ENCODE peak calls at places on chromosomes 7 and 10, in six cellular contexts. N is uterus; G is AG09309; F is CD8-positive, alpha-beta T cell; M is SJSA1; E is OCI-LY7. Q is an unnamed sample.
A peak's percentile ranks its signal among the peaks of the same experiment; 100 is the strongest.

GRCh38 chr7:142172932-142173331 is 61.4 kb downstream of the MGAM2 start:
- DNase-seq in N (no peak), M (no peak), G (no peak), E (no peak), F (no peak), Q (no peak)

GRCh38 chr10:34628174-34628802 is 186.8 kb downstream of the PARD3 start:
- DNase-seq in G (no peak), F (no peak), M (no peak), N (peak; percentile 58), E (no peak), Q (peak; percentile 56)

GRCh38 chr7:116955801-116956514 is 2.7 kb downstream of the ST7 start:
- DNase-seq in N (peak; percentile 19), F (no peak), G (no peak), M (no peak), E (peak; percentile 14), Q (peak; percentile 15)

GRCh38 chr10:109773818-109774440 is 149.4 kb downstream of the XPNPEP1 start:
- DNase-seq in E (peak; percentile 31), G (peak; percentile 1), N (no peak), F (no peak), M (peak; percentile 27), Q (peak; percentile 46)

GRCh38 chr7:105673367-105674188 is 92.3 kb upstream of the EFCAB10 start:
- DNase-seq in M (no peak), N (no peak), F (no peak), E (no peak), G (no peak), Q (no peak)

GRCh38 chr10:129908406-129908805 is 55.7 kb downstream of the EBF3 start:
- DNase-seq in N (no peak), G (no peak), F (no peak), M (no peak), E (no peak), Q (no peak)

GRCh38 chr7:922334-923107 is 32.0 kb downstream of the ADAP1 start:
- DNase-seq in F (no peak), M (no peak), G (no peak), N (peak; percentile 13), E (no peak), Q (no peak)

GRCh38 chr10:21202766-21203457 is 305.8 kb upstream of the NEBL start:
- DNase-seq in F (no peak), G (no peak), E (no peak), N (no peak), M (no peak), Q (peak; percentile 28)

GRCh38 chr10:6786579-6787031 is 206.5 kb upstream of the PRKCQ start:
- DNase-seq in E (no peak), M (peak; percentile 74), N (peak; percentile 29), G (peak; percentile 21), F (no peak), Q (peak; percentile 46)

GRCh38 chr7:23383225-23383624 is 84.1 kb downstream of the MALSU1 start:
- DNase-seq in F (no peak), M (peak; percentile 23), E (no peak), N (no peak), G (no peak), Q (peak; percentile 43)

GRCh38 chr10:69944761-69945160 is 107.9 kb upstream of the MACROH2A2 start:
- DNase-seq in G (no peak), M (no peak), E (no peak), N (no peak), F (no peak), Q (no peak)

GRCh38 chr10:103605359-103606156 is 112.1 kb downstream of the NEURL1 start:
- DNase-seq in G (no peak), E (peak; percentile 29), F (no peak), N (peak; percentile 76), M (peak; percentile 36), Q (peak; percentile 76)

GRCh38 chr7:140609646-140610045 is 31.0 kb downstream of the DENND2A start:
- DNase-seq in G (no peak), M (no peak), N (no peak), F (no peak), E (no peak), Q (peak; percentile 57)

GRCh38 chr10:31953080-31953479 is 24.4 kb upstream of the ARHGAP12 start:
- DNase-seq in E (no peak), G (no peak), F (no peak), N (no peak), M (no peak), Q (no peak)

GRCh38 chr7:76125560-76125959 is 76.1 kb upstream of the SRRM3 start:
- DNase-seq in E (no peak), M (peak; percentile 29), F (no peak), G (no peak), N (no peak), Q (no peak)

GRCh38 chr10:10333622-10334021 is 684.0 kb upstream of the CELF2 start:
- DNase-seq in G (no peak), N (no peak), F (no peak), M (no peak), E (no peak), Q (no peak)

GRCh38 chr10:133516072-133516471 is 11.1 kb upstream of the CYP2E1 start:
- DNase-seq in N (no peak), F (no peak), E (no peak), G (no peak), M (no peak), Q (no peak)

GRCh38 chr10:49001402-49001801 is 61.8 kb upstream of the LRRC18 start:
- DNase-seq in F (no peak), G (no peak), N (no peak), M (no peak), E (no peak), Q (no peak)

GRCh38 chr10:13956826-13957225 is 370.1 kb downstream of the PRPF18 start:
- DNase-seq in N (peak; percentile 82), G (peak; percentile 65), F (no peak), E (no peak), M (peak; percentile 42), Q (peak; percentile 92)

GRCh38 chr10:113084031-113084430 is 134.0 kb downstream of the TCF7L2 start:
- DNase-seq in G (no peak), E (no peak), N (no peak), F (no peak), M (no peak), Q (no peak)

GRCh38 chr7:99728615-99729014 is 6.4 kb downstream of the CYP3A7 start:
- DNase-seq in G (no peak), M (no peak), F (no peak), E (no peak), N (no peak), Q (no peak)

GRCh38 chr7:75038508-75038907 is 35.1 kb downstream of the RCC1L start:
- DNase-seq in E (peak; percentile 9), N (no peak), F (no peak), M (no peak), G (no peak), Q (no peak)

GRCh38 chr10:32953277-32953927 is 4.6 kb downstream of the ITGB1 start:
- DNase-seq in E (no peak), M (no peak), F (no peak), N (no peak), G (no peak), Q (peak; percentile 29)

GRCh38 chr10:44010873-44011602 is 362.4 kb upstream of the ZNF32 start:
- DNase-seq in G (no peak), M (no peak), F (no peak), E (peak; percentile 91), N (no peak), Q (no peak)

GRCh38 chr7:5357951-5358350 is 65.7 kb downstream of the TNRC18 start:
- DNase-seq in N (no peak), M (no peak), G (no peak), E (no peak), F (no peak), Q (no peak)

DNA sequence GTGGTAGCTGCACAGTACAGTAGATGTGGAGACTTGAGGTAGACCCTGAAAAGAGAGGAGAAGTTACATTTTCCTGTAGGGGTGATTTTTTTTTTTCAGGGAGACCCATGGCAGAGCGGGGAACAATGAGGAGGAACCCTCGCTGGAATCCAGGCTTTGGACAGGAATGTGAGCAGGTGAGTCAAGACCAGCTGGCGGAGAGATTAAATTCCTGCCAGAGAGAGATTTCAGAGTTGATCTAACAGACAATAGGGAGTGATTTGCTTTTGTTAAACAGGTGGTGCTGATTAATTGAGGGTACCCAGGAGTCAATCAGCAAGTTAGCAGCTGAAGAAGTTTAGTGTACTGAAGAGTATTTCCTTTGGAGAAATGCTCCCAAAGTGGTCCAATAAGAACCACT is 41.6 kb upstream of the MINDY3 start:
- DNase-seq in M (no peak), N (no peak), G (no peak), E (no peak), F (no peak), Q (no peak)
- H3K4me3 ChIP-seq in M (no peak overlapping the region), N (no peak overlapping the region), G (no peak overlapping the region), E (no peak overlapping the region), F (no peak overlapping the region), Q (no peak overlapping the region)

DNA sequence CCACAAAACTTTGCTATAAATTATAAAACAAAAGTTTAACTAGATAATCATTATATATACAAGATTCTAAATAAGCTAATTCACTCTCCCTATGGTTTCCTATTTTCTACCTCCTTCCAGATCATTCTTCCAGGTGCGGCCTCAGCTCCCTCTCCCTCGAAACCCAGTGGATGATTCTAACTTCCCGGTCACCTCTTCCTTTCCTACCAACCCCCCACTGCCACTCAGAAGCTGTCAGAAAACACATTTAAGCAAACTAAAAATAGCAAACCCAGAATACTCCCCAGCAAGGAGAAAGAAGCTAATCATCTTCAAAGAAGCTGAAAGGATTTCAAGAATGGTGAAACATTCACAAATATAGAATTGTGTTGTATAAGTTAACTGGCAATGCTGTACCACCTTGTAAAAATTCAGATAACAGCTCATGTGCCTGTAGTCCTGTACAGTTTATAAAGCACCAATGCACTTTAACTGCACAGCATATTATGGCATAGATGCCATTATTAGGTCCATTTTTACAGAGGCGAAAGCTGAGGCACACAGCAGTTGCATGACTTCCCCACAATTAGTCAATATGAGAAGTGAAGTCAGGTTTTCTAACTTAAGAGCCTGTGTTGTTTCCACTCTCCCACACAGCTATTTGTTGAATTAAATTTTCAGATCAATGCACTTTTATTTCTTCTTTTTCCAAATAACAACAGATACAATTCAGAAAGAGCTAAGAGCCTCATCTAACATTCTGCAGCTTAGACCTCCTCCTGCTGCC is 13.7 kb upstream of the DNTT start:
- DNase-seq in E (no peak), G (no peak), F (no peak), M (no peak), N (no peak), Q (no peak)
- H3K4me3 ChIP-seq in E (peak overlapping the region; percentile 8), G (no peak overlapping the region), F (no peak overlapping the region), M (no peak overlapping the region), N (no peak overlapping the region), Q (no peak overlapping the region)

DNA sequence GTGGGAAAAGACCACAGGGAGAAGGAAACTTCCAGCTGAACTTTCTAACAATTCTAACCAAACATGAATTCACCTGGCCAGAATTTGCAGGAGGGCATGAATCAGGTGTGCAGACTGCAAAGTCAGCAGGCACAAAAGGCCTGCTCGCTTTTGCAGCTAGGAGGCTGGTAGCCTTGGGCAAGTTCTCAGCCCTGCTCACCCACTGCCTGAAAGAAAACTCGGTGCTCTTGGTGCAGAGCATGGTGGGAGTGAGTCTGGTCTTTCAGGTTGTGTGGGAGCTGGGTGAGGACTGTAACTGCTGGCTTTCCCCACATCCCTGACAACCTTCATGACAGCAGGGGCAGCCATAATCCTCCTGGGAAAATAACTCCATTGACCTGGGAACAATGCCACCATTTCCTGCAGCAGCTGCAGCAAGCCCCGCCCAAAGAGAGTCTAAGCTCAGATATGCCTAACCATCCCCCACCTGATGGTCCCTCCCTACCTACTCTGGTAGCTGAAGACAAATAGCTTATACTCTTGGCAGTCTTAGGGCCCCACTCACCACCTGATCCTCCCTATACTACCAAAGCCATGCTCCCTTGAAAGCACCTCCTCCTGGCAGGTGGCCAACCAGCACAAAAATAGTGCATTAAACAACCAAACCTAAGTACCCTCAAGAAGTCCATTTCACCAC is 31.6 kb downstream of the ZNF117 start:
- DNase-seq in F (no peak), G (no peak), N (no peak), E (peak; percentile 51), M (no peak), Q (no peak)
- H3K4me3 ChIP-seq in F (no peak overlapping the region), G (no peak overlapping the region), N (no peak overlapping the region), E (no peak overlapping the region), M (no peak overlapping the region), Q (no peak overlapping the region)

GRCh38 chr7:2637505-2638223 is 5.9 kb downstream of the TTYH3 start:
- DNase-seq in M (peak; percentile 51), N (no peak), G (no peak), E (peak; percentile 71), F (no peak), Q (no peak)
- H3K4me3 ChIP-seq in M (no peak overlapping the region), N (no peak overlapping the region), G (no peak overlapping the region), E (no peak overlapping the region), F (no peak overlapping the region), Q (no peak overlapping the region)